ENCODE peak calls at places on chromosomes 5 and 9, in nine cellular contexts. L, W, F, B, D, Z, R, U and Y are unnamed samples.
A peak's percentile ranks its signal among the peaks of the same experiment; 100 is the strongest.

GRCh38 chr9:97737429-97737828 is 40.3 kb upstream of the XPA start:
- DNase-seq in B (peak; percentile 25), R (no peak), L (no peak), D (no peak), U (no peak), F (no peak), Z (no peak), W (no peak), Y (no peak)

GRCh38 chr5:16529319-16529718 is 63.7 kb upstream of the ZNF622 start:
- DNase-seq in D (no peak), W (no peak), F (no peak), Z (no peak), B (no peak), L (no peak), R (no peak), U (no peak), Y (no peak)

GRCh38 chr9:134942011-134942410 is 24.3 kb upstream of the FCN1 start:
- DNase-seq in U (no peak), F (no peak), D (no peak), W (no peak), L (no peak), B (no peak), R (no peak), Z (no peak), Y (peak; percentile 44)

GRCh38 chr9:16575142-16575877 is 295.2 kb downstream of the BNC2 start:
- DNase-seq in D (no peak), F (no peak), L (peak; percentile 57), U (no peak), B (no peak), R (no peak), W (no peak), Z (no peak), Y (no peak)

GRCh38 chr9:134739660-134739968 is 98.0 kb downstream of the COL5A1 start:
- DNase-seq in L (no peak), Z (no peak), D (no peak), B (no peak), F (no peak), W (no peak), U (no peak), R (no peak), Y (no peak)

GRCh38 chr9:112820886-112821285 is 69.8 kb downstream of the SLC46A2 start:
- DNase-seq in F (no peak), B (no peak), W (no peak), Z (no peak), D (peak; percentile 51), L (no peak), R (no peak), U (no peak), Y (no peak)

GRCh38 chr9:33166263-33167083 is 663 bp downstream of the B4GALT1 start:
- DNase-seq in Z (peak; percentile 74), U (peak; percentile 45), R (no peak), F (peak; percentile 84), B (peak; percentile 53), W (no peak), L (peak; percentile 57), D (no peak), Y (peak; percentile 95)

GRCh38 chr5:72788851-72789505 is 27.5 kb upstream of the TNPO1 start:
- DNase-seq in B (peak; percentile 71), U (no peak), F (no peak), W (no peak), R (no peak), L (no peak), Z (no peak), D (peak; percentile 5), Y (no peak)

GRCh38 chr5:58497956-58498942 is 7.0 kb downstream of the GAPT start:
- DNase-seq in D (peak; percentile 3), U (no peak), B (peak; percentile 28), Z (no peak), F (no peak), R (no peak), L (no peak), W (peak; percentile 5), Y (no peak)
- TF ChIP-seq CTCF in D (peak; percentile 84), U (peak; percentile 45), B (peak; percentile 81), Z (peak; percentile 35), F (peak; percentile 65), R (peak; percentile 52), L (peak; percentile 30), W (peak; percentile 79), Y (peak; percentile 86)

GRCh38 chr5:151082274-151082902 is 1.6 kb upstream of the TNIP1 start:
- DNase-seq in D (no peak), F (no peak), R (no peak), L (no peak), Z (no peak), B (peak; percentile 73), W (no peak), U (no peak), Y (no peak)
- TF ChIP-seq CTCF in D (peak; percentile 26), F (peak; percentile 13), R (peak; percentile 37), L (no peak), Z (no peak), B (no peak), W (peak; percentile 16), U (no peak), Y (peak; percentile 58)

GRCh38 chr5:111075520-111075919 is 4.0 kb downstream of the TSLP start:
- DNase-seq in L (no peak), U (no peak), F (no peak), B (no peak), R (no peak), D (peak; percentile 96), W (no peak), Z (no peak), Y (no peak)

GRCh38 chr5:111070272-111071134 is 1.0 kb upstream of the TSLP start:
- DNase-seq in U (peak; percentile 37), L (no peak), D (peak; percentile 24), Z (no peak), F (peak; percentile 63), B (no peak), W (no peak), R (no peak), Y (peak; percentile 76)

GRCh38 chr5:111074244-111074643 is 2.7 kb downstream of the TSLP start:
- DNase-seq in U (no peak), B (no peak), L (no peak), Z (no peak), F (no peak), D (no peak), R (no peak), W (no peak), Y (no peak)

GRCh38 chr5:111071413-111071812 is at the start of gene TSLP:
- DNase-seq in R (no peak), Z (no peak), W (no peak), F (no peak), D (no peak), U (no peak), L (no peak), B (no peak), Y (no peak)

GRCh38 chr5:111072949-111073682 is 1.6 kb downstream of the TSLP start:
- DNase-seq in F (peak; percentile 76), D (peak; percentile 14), B (peak; percentile 11), L (peak; percentile 20), Z (peak; percentile 69), U (peak; percentile 76), W (no peak), R (peak; percentile 20), Y (peak; percentile 72)
- TF ChIP-seq CTCF in F (no peak), D (no peak), B (no peak), L (no peak), Z (no peak), U (no peak), W (no peak), R (no peak), Y (peak; percentile 38)

GRCh38 chr9:14633148-14633547 is 60.1 kb downstream of the ZDHHC21 start:
- DNase-seq in L (no peak), R (no peak), W (no peak), F (no peak), U (no peak), B (no peak), D (no peak), Z (no peak), Y (no peak)
- TF ChIP-seq CTCF in L (no peak), R (no peak), W (no peak), F (no peak), U (no peak), B (no peak), D (no peak), Z (no peak), Y (no peak)

GRCh38 chr9:131810351-131811170 is 70.7 kb upstream of the RAPGEF1 start:
- DNase-seq in U (no peak), L (no peak), D (no peak), F (no peak), B (peak; percentile 31), W (no peak), Z (no peak), R (no peak), Y (no peak)
- TF ChIP-seq CTCF in U (no peak), L (no peak), D (no peak), F (no peak), B (no peak), W (no peak), Z (no peak), R (no peak), Y (no peak)

DNA sequence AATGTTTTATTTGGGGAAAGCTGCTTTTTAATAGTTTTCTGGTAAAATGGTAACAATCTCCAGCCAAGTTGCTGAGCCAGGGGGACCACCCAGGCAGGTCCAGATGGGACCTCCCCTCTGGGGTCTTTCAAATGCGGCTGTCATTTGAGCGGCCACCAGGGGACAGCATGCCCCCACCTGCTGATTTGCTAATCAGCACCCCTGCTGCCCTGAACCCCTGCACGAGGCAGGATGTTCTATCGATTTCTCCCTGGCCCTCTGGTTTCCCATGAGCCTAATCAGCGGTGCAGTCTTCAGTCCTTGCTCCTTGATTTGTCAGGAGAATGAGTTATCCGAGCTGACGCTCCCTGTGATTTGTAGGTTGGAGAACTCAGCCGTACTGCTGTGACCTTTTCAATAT is 247.0 kb downstream of the FSTL4 start:
- DNase-seq in F (no peak), R (no peak), B (no peak), U (no peak), W (no peak), Z (no peak), L (no peak), D (no peak), Y (no peak)
- TF ChIP-seq CTCF in F (peak; percentile 17), R (no peak), B (peak; percentile 23), U (no peak), W (peak; percentile 38), Z (no peak), L (no peak), D (no peak), Y (peak; percentile 53)

DNA sequence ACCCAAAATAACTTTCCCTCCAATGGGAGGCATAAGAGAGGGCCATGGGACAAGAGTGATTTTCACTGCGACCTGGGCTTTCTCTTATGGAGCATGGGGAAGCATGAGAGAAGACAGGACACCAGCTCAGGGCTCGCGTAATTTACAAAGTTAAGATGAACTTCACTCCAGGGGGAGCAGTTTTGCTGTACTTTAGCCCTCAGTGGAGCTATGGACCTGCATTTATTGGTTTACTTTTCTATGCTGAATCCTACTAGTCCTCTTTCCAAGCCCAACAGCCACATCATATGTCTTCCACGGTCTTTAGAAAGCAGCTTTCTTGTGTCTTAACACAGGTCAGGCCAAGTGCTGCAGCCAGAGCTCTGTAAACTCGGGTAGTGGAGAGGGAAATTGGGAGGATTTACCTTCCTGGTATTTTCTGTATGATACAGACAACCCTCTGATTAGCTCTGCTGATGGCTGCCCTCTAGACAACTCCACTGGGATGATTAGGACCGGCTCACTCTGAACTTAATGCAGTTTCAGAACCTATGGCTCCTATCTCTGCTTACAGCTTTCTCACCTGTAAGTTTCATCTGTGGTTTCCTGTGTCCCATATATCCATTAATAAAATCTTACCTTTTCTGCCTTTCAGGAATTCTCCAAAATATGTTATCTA is 581.0 kb upstream of the RORB start:
- DNase-seq in W (no peak), Z (no peak), R (no peak), B (no peak), D (peak; percentile 3), F (no peak), L (no peak), U (no peak), Y (no peak)
- TF ChIP-seq CTCF in W (no peak), Z (no peak), R (no peak), B (no peak), D (peak; percentile 10), F (no peak), L (no peak), U (peak; percentile 3), Y (peak; percentile 22)